ENCODE peak calls at places on chromosomes 5 and 9, in seven cellular contexts. One of them, this sample, is unnamed.
A peak's percentile ranks its signal among the peaks of the same experiment; 100 is the strongest.

GRCh38 chr5:108634251-108634950 is 113.3 kb upstream of the FER start:
- DNase-seq in HS-27A: no peak
- DNase-seq in AG08396: no peak
- DNase-seq in NCI-H1105: no peak
- DNase-seq in stimulated activated naive B cell treated with anti-CD40 and anti-IgM and Interleukin-4, amounts not matched to agents 10 μg/mL and 1 μg/mL and 100 μg/mL, for 72 hours: no peak
- DNase-seq in ovary: no peak
- DNase-seq in left cardiac atrium: no peak
- DNase-seq in this sample: no peak

GRCh38 chr5:68178579-68178978 is 37.0 kb upstream of the PIK3R1 start:
- DNase-seq in HS-27A: no peak
- DNase-seq in AG08396: no peak
- DNase-seq in NCI-H1105: no peak
- DNase-seq in stimulated activated naive B cell treated with anti-CD40 and anti-IgM and Interleukin-4, amounts not matched to agents 10 μg/mL and 1 μg/mL and 100 μg/mL, for 72 hours: no peak
- DNase-seq in ovary: no peak
- DNase-seq in left cardiac atrium: no peak
- DNase-seq in this sample: no peak

GRCh38 chr9:102650896-102651295 is 344.2 kb upstream of the CYLC2 start:
- DNase-seq in HS-27A: no peak
- DNase-seq in AG08396: no peak
- DNase-seq in NCI-H1105: no peak
- DNase-seq in stimulated activated naive B cell treated with anti-CD40 and anti-IgM and Interleukin-4, amounts not matched to agents 10 μg/mL and 1 μg/mL and 100 μg/mL, for 72 hours: no peak
- DNase-seq in ovary: no peak
- DNase-seq in left cardiac atrium: no peak
- DNase-seq in this sample: no peak

GRCh38 chr9:27382308-27382707 is 85.4 kb upstream of the EQTN start:
- DNase-seq in HS-27A: no peak
- DNase-seq in AG08396: no peak
- DNase-seq in NCI-H1105: no peak
- DNase-seq in stimulated activated naive B cell treated with anti-CD40 and anti-IgM and Interleukin-4, amounts not matched to agents 10 μg/mL and 1 μg/mL and 100 μg/mL, for 72 hours: no peak
- DNase-seq in ovary: no peak
- DNase-seq in left cardiac atrium: no peak
- DNase-seq in this sample: no peak

GRCh38 chr5:135069016-135069770 is 35.2 kb upstream of the PITX1 start:
- DNase-seq in HS-27A: no peak
- DNase-seq in AG08396: no peak
- DNase-seq in NCI-H1105: no peak
- DNase-seq in stimulated activated naive B cell treated with anti-CD40 and anti-IgM and Interleukin-4, amounts not matched to agents 10 μg/mL and 1 μg/mL and 100 μg/mL, for 72 hours: no peak
- DNase-seq in ovary: no peak
- DNase-seq in left cardiac atrium: no peak
- DNase-seq in this sample: no peak

GRCh38 chr9:18658764-18659705 is 185.1 kb downstream of the ADAMTSL1 start:
- DNase-seq in HS-27A: peak; percentile 53
- DNase-seq in AG08396: peak; percentile 34
- DNase-seq in NCI-H1105: no peak
- DNase-seq in stimulated activated naive B cell treated with anti-CD40 and anti-IgM and Interleukin-4, amounts not matched to agents 10 μg/mL and 1 μg/mL and 100 μg/mL, for 72 hours: no peak
- DNase-seq in ovary: no peak
- DNase-seq in left cardiac atrium: no peak
- DNase-seq in this sample: no peak

GRCh38 chr5:60483046-60483445 is 216.9 kb downstream of the DEPDC1B start:
- DNase-seq in HS-27A: no peak
- DNase-seq in AG08396: no peak
- DNase-seq in NCI-H1105: no peak
- DNase-seq in stimulated activated naive B cell treated with anti-CD40 and anti-IgM and Interleukin-4, amounts not matched to agents 10 μg/mL and 1 μg/mL and 100 μg/mL, for 72 hours: no peak
- DNase-seq in ovary: no peak
- DNase-seq in left cardiac atrium: no peak
- DNase-seq in this sample: no peak

GRCh38 chr9:132977626-132978450 is 656 bp upstream of the GFI1B start:
- DNase-seq in HS-27A: no peak
- DNase-seq in AG08396: peak; percentile 69
- DNase-seq in NCI-H1105: no peak
- DNase-seq in stimulated activated naive B cell treated with anti-CD40 and anti-IgM and Interleukin-4, amounts not matched to agents 10 μg/mL and 1 μg/mL and 100 μg/mL, for 72 hours: peak; percentile 63
- DNase-seq in ovary: no peak
- DNase-seq in left cardiac atrium: peak; percentile 51
- DNase-seq in this sample: peak; percentile 10

GRCh38 chr9:122835313-122835731 is 6.9 kb upstream of the PDCL start:
- DNase-seq in HS-27A: no peak
- DNase-seq in AG08396: no peak
- DNase-seq in NCI-H1105: no peak
- DNase-seq in stimulated activated naive B cell treated with anti-CD40 and anti-IgM and Interleukin-4, amounts not matched to agents 10 μg/mL and 1 μg/mL and 100 μg/mL, for 72 hours: no peak
- DNase-seq in ovary: no peak
- DNase-seq in left cardiac atrium: no peak
- DNase-seq in this sample: no peak